ENCODE peak calls at places on chromosomes 1 and 21, in eight cellular contexts. A, C, M, S, K, L, Q and G are unnamed samples.

GRCh38 chr1:186390925-186391324 is 15.3 kb downstream of the ODR4 start:
- DNase-seq in A (no peak), M (no peak), C (no peak), K (no peak), Q (no peak), S (no peak), L (no peak), G (no peak)

GRCh38 chr1:111252786-111253185 is 25.3 kb downstream of the CHI3L2 start:
- DNase-seq in Q (no peak), K (no peak), L (no peak), A (no peak), S (no peak), M (no peak), C (no peak), G (no peak)

GRCh38 chr1:226069818-226070489 is 7.4 kb downstream of the H3-3A start:
- DNase-seq in S (no peak), L (no peak), Q (no peak), C (no peak), A (no peak), M (no peak), K (no peak), G (no peak)

GRCh38 chr21:42218836-42219605 is at the start of gene ABCG1:
- DNase-seq in C (no peak), A (no peak), L (peak; percentile 73), Q (peak; percentile 49), K (no peak), M (no peak), S (peak; percentile 40), G (peak; percentile 56)

GRCh38 chr1:61157420-61157987 is 75.1 kb downstream of the NFIA start:
- DNase-seq in K (peak; percentile 78), A (no peak), Q (no peak), M (peak; percentile 24), S (no peak), L (no peak), C (no peak), G (no peak)

GRCh38 chr1:241451981-241452380 is 67.6 kb downstream of the FH start:
- DNase-seq in K (no peak), C (no peak), Q (no peak), M (no peak), A (no peak), S (no peak), L (no peak), G (no peak)

GRCh38 chr1:221543529-221544120 is 198.3 kb downstream of the DUSP10 start:
- DNase-seq in A (no peak), L (no peak), K (no peak), M (no peak), S (no peak), Q (no peak), C (no peak), G (no peak)

GRCh38 chr1:184112176-184112948 is 60.8 kb downstream of the TSEN15 start:
- DNase-seq in L (no peak), K (no peak), A (peak; percentile 75), M (no peak), Q (no peak), C (no peak), S (no peak), G (no peak)

GRCh38 chr1:231248778-231249177 is 7.8 kb downstream of the GNPAT start:
- DNase-seq in S (no peak), A (no peak), K (no peak), M (no peak), Q (no peak), L (no peak), C (no peak), G (no peak)

GRCh38 chr1:26234644-26235384 is 814 bp downstream of the CEP85 start:
- DNase-seq in S (no peak), L (peak; percentile 52), Q (peak; percentile 16), K (no peak), M (no peak), C (peak; percentile 18), A (no peak), G (no peak)

GRCh38 chr1:167110586-167110985 is 16.7 kb downstream of the STYXL2 start:
- DNase-seq in C (no peak), A (no peak), S (no peak), M (no peak), K (no peak), L (no peak), Q (no peak), G (no peak)

GRCh38 chr1:183635112-183635605 is 424 bp downstream of the ARPC5 start:
- DNase-seq in Q (peak; percentile 49), K (no peak), C (peak; percentile 36), A (no peak), M (no peak), S (peak; percentile 48), L (peak; percentile 64), G (peak; percentile 61)

GRCh38 chr1:213984387-213985180 is 3.2 kb upstream of the PROX1 start:
- DNase-seq in Q (no peak), L (no peak), A (no peak), S (no peak), C (no peak), K (no peak), M (no peak), G (no peak)

GRCh38 chr21:38460171-38460742 is 38.0 kb downstream of the ERG start:
- DNase-seq in K (no peak), C (no peak), Q (no peak), L (no peak), S (no peak), A (no peak), M (no peak), G (no peak)

GRCh38 chr1:228478912-228479665 is 8.1 kb upstream of the RNF187 start:
- DNase-seq in K (no peak), A (no peak), S (no peak), C (no peak), M (no peak), Q (no peak), L (no peak), G (no peak)

GRCh38 chr1:96346708-96347107 is 374.9 kb upstream of the PTBP2 start:
- DNase-seq in C (no peak), Q (no peak), A (no peak), K (no peak), S (no peak), L (no peak), M (no peak), G (no peak)

GRCh38 chr1:5120559-5120958 is 466.1 kb downstream of the AJAP1 start:
- DNase-seq in A (no peak), L (no peak), M (no peak), C (no peak), S (no peak), K (no peak), Q (no peak), G (no peak)

GRCh38 chr1:234186037-234186688 is 187.1 kb upstream of the COA6 start:
- DNase-seq in C (no peak), L (no peak), A (peak; percentile 98), K (no peak), Q (no peak), M (no peak), S (no peak), G (no peak)

GRCh38 chr1:179447489-179447888 is 81.7 kb downstream of the AXDND1 start:
- DNase-seq in S (no peak), L (peak; percentile 22), K (no peak), M (no peak), Q (no peak), A (no peak), C (no peak), G (peak; percentile 25)

GRCh38 chr1:22037520-22037919 is 15.0 kb upstream of the CDC42 start:
- DNase-seq in C (no peak), A (no peak), S (no peak), L (no peak), K (no peak), M (no peak), Q (no peak), G (no peak)

GRCh38 chr1:93614550-93615200 is 67.0 kb downstream of the BCAR3 start:
- DNase-seq in A (peak; percentile 91), Q (no peak), K (no peak), S (no peak), L (peak; percentile 83), M (no peak), C (no peak), G (no peak)

GRCh38 chr1:32393832-32394140 is 455 bp downstream of the BSDC1 start:
- DNase-seq in M (no peak), A (no peak), L (peak; percentile 72), K (no peak), S (peak; percentile 69), Q (peak; percentile 38), C (no peak), G (no peak)

GRCh38 chr1:166479052-166479631 is 312.3 kb upstream of the FAM78B start:
- DNase-seq in M (peak; percentile 6), K (no peak), C (peak; percentile 34), Q (peak; percentile 31), L (peak; percentile 60), S (peak; percentile 83), A (no peak), G (peak; percentile 57)

GRCh38 chr1:47972864-47973437 is 24.2 kb downstream of the TRABD2B start:
- DNase-seq in M (no peak), S (peak; percentile 22), C (no peak), Q (no peak), K (no peak), L (no peak), A (no peak), G (peak; percentile 48)
- TF ChIP-seq CTCF in M (peak; percentile 24), S (no peak), C (peak; percentile 65), Q (no peak), K (peak; percentile 7), L (no peak), A (peak; percentile 44), G (peak; percentile 36)

GRCh38 chr1:12539705-12540579 is 78.1 kb downstream of the DHRS3 start:
- DNase-seq in M (peak; percentile 79), L (peak; percentile 57), S (no peak), C (peak; percentile 49), A (no peak), Q (peak; percentile 90), K (peak; percentile 96), G (no peak)
- TF ChIP-seq CTCF in M (peak; percentile 16), L (no peak), S (no peak), C (no peak), A (no peak), Q (no peak), K (no peak), G (no peak)

DNA sequence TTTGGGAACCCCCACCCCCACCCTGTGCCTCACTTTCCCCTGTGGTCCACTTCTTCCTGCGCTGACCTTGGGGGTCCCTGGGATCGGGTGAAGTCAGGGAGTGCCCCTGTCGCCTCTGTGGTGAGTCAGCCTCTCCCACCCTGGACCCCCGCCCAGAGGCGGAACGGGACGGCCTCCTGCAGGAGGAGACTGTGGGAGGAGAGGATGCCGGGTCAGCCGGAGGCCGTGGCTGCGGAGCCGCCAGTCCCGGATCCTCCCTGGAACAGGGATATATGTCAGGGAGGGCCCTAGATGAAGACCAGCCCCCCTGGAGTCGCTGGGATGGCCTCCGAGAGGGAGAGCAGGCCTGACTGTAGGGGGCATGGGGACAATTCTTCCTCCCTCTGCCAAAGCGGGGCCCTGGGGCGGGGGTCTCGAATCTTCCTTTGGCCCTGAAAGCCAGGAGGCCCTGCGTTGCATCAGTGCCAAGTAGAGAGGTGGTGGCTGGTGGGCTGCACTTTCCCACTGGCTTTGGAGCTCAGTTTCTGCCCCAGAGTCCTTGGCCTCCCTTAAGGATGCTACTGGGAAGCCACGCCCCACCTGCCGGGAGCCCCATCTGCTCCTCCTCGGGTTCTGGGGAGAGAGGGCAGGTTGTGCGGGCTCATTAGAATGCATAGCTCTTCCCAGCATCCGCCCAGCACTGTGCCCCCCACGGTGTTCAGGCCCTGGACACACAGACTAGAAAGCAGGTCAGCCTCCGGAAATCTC is 930 bp downstream of the ARHGEF10L start:
- DNase-seq in Q (peak; percentile 72), L (peak; percentile 64), C (peak; percentile 24), A (no peak), S (peak; percentile 38), K (no peak), M (no peak), G (peak; percentile 39)
- TF ChIP-seq CTCF in Q (no peak), L (no peak), C (no peak), A (no peak), S (no peak), K (no peak), M (no peak), G (no peak)

GRCh38 chr21:27476696-27477095 is 509.8 kb upstream of the ADAMTS5 start:
- DNase-seq in M (peak; percentile 7), Q (no peak), C (no peak), A (no peak), K (peak; percentile 43), L (no peak), S (peak; percentile 36), G (no peak)
- TF ChIP-seq CTCF in M (peak; percentile 75), Q (peak; percentile 42), C (peak; percentile 9), A (no peak), K (peak; percentile 67), L (peak; percentile 40), S (peak; percentile 55), G (no peak)